ENCODE peak calls at places on chromosomes 2 and 18, in nine cellular contexts. L is HCT116, W is tibial nerve, R is stomach, E is uterus, J is heart left ventricle, T is A549, G is K562, U is body of pancreas. Z is an unnamed sample. For H3K4me1, the result is how much of the 10 kb centered on the place peaks cover.

GRCh38 chr2:25197336-25198208 is 29.2 kb upstream of the POMC start:
- DNase-seq in J (no peak), W (no peak), G (no peak), E (no peak), T (no peak), R (no peak), L (no peak), U (no peak), Z (no peak)

GRCh38 chr2:226721541-226721940 is 78.1 kb downstream of the IRS1 start:
- DNase-seq in G (no peak), R (no peak), J (peak), L (no peak), U (no peak), W (peak), E (peak), T (no peak), Z (no peak)

GRCh38 chr2:241812730-241813079 is 3.7 kb downstream of the NEU4 start:
- DNase-seq in T (no peak), R (no peak), U (no peak), W (peak), J (no peak), E (no peak), G (no peak), L (no peak), Z (no peak)

GRCh38 chr2:219684721-219685689 is 57.6 kb downstream of the SLC4A3 start:
- DNase-seq in J (peak), W (peak), L (peak), T (no peak), R (peak), G (peak), U (peak), E (peak), Z (peak)

GRCh38 chr2:55048925-55049793 is 1.1 kb downstream of the RTN4 start:
- DNase-seq in R (peak), L (peak), J (peak), W (peak), E (peak), T (peak), G (peak), U (peak), Z (peak)

GRCh38 chr2:1498176-1498575 is 84.9 kb downstream of the TPO start:
- DNase-seq in E (no peak), R (no peak), W (no peak), J (no peak), U (no peak), T (no peak), G (no peak), L (no peak), Z (no peak)

GRCh38 chr2:104733544-104733943 is 120.4 kb upstream of the POU3F3 start:
- DNase-seq in E (no peak), G (peak), R (no peak), W (no peak), L (peak), U (peak), J (no peak), T (peak), Z (no peak)

GRCh38 chr2:239275037-239275685 is 125.7 kb downstream of the HDAC4 start:
- DNase-seq in R (peak), J (peak), U (peak), L (peak), W (peak), T (peak), E (peak), G (peak), Z (peak)

GRCh38 chr2:219284501-219285347 is 5.6 kb downstream of the DNAJB2 start:
- DNase-seq in T (no peak), E (no peak), U (no peak), R (no peak), J (no peak), G (no peak), L (no peak), W (no peak), Z (no peak)

GRCh38 chr2:206562375-206562774 is 79.9 kb upstream of the FAM237A start:
- DNase-seq in U (no peak), L (no peak), R (no peak), J (no peak), G (no peak), E (no peak), T (peak), W (no peak), Z (no peak)

GRCh38 chr2:30321466-30321865 is 90.1 kb downstream of the LBH start:
- DNase-seq in J (no peak), W (no peak), L (no peak), U (no peak), R (no peak), G (no peak), E (no peak), T (no peak), Z (no peak)

GRCh38 chr2:222000326-222000725 is 298.5 kb downstream of the PAX3 start:
- DNase-seq in T (no peak), W (no peak), U (no peak), G (no peak), J (no peak), R (no peak), E (no peak), L (peak), Z (no peak)

GRCh38 chr2:85756822-85757435 is 3.1 kb downstream of the ATOH8 start:
- DNase-seq in T (no peak), W (no peak), L (no peak), U (peak), G (no peak), J (no peak), R (peak), E (no peak), Z (no peak)

GRCh38 chr2:179263015-179263414 is 1.6 kb downstream of the SESTD1 start:
- DNase-seq in E (no peak), L (no peak), W (no peak), T (peak), J (no peak), G (no peak), U (no peak), R (no peak), Z (no peak)

GRCh38 chr18:57276720-57277284 is 75.6 kb upstream of the ST8SIA3 start:
- DNase-seq in T (no peak), U (no peak), W (no peak), J (no peak), G (no peak), R (no peak), L (no peak), E (no peak), Z (no peak)

GRCh38 chr2:218229851-218230250 is 12.9 kb downstream of the ARPC2 start:
- DNase-seq in U (no peak), G (no peak), T (no peak), J (no peak), W (no peak), L (no peak), E (no peak), R (no peak), Z (no peak)

GRCh38 chr2:213152065-213152794 is 818 bp upstream of the IKZF2 start:
- DNase-seq in U (peak), R (peak), W (peak), T (peak), L (peak), G (peak), E (peak), J (peak), Z (peak)

GRCh38 chr2:210086292-210086691 is 83.9 kb downstream of the RPE start:
- DNase-seq in W (no peak), U (no peak), E (no peak), L (no peak), T (no peak), R (no peak), G (no peak), J (no peak), Z (no peak)

GRCh38 chr2:157325786-157326185 is at the start of gene ERMN:
- DNase-seq in R (no peak), L (no peak), E (no peak), W (no peak), U (no peak), J (no peak), T (no peak), G (no peak), Z (no peak)

GRCh38 chr2:113324684-113325160 is 46.0 kb upstream of the PAX8 start:
- DNase-seq in J (peak), G (peak), W (no peak), E (peak), U (peak), R (peak), T (peak), L (peak), Z (peak)

GRCh38 chr18:67417864-67418523 is 98.5 kb downstream of the DSEL start:
- DNase-seq in J (no peak), W (no peak), T (peak), U (no peak), G (no peak), L (no peak), E (no peak), R (no peak), Z (no peak)

GRCh38 chr2:133293544-133294270 is 274.6 kb downstream of the NCKAP5 start:
- DNase-seq in L (no peak), W (no peak), T (no peak), J (no peak), U (no peak), R (no peak), E (no peak), G (no peak), Z (no peak)

GRCh38 chr18:31512203-31512764 is 14.3 kb downstream of the DSG2 start:
- DNase-seq in L (no peak), W (no peak), J (no peak), R (peak), G (no peak), U (peak), T (peak), E (no peak), Z (no peak)

GRCh38 chr2:88099798-88100488 is 27.9 kb downstream of the FABP1 start:
- DNase-seq in T (peak), U (no peak), W (no peak), E (no peak), J (no peak), L (peak), R (no peak), G (peak), Z (no peak)

GRCh38 chr2:61396005-61396404 is 74.9 kb downstream of the USP34 start:
- DNase-seq in L (no peak), J (no peak), W (no peak), T (no peak), G (no peak), E (no peak), R (no peak), U (no peak), Z (no peak)

GRCh38 chr2:96907405-96908041 is 37.6 kb upstream of the SEMA4C start:
- DNase-seq in W (peak), L (no peak), T (no peak), J (peak), E (peak), G (no peak), U (peak), R (peak), Z (peak)

GRCh38 chr2:16272038-16272788 is 331.9 kb downstream of the MYCN start:
- DNase-seq in T (no peak), W (no peak), L (no peak), U (no peak), R (no peak), G (no peak), E (no peak), J (no peak), Z (no peak)
- TF ChIP-seq POLR2A in T (no peak), W (no peak), L (no peak), U (no peak), R (no peak), G (no peak), E (no peak), J (no peak), Z (no peak)

GRCh38 chr2:198173242-198173641 is 368.8 kb downstream of the PLCL1 start:
- DNase-seq in T (no peak), R (no peak), U (no peak), G (no peak), W (no peak), J (no peak), E (peak), L (no peak), Z (no peak)
- TF ChIP-seq CTCF in T (no peak), R (no peak), U (no peak), G (no peak), W (no peak), J (no peak), E (no peak), L (no peak), Z (no peak)

DNA sequence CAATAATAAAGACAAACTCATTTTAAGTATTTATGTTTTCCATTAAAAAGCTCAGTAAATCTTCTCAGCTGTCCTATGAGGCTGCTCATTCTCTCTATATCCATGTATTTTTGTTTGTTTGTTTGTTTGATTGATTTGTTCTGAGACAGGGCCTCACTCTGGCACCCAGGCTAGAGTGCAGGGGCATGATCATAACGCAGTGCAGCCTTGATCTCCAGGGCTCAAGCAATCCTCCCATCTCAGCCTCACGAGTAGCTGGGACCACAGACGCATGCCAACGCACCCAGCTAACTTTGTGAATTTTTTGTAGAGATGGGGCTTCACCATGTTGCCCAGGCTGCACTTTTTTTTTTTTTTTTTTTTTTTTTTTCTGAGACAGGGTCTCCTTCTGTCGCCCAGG is 5.6 kb downstream of the STRN start:
- DNase-seq in W (no peak), R (no peak), U (no peak), L (no peak), J (no peak), G (no peak), T (no peak), E (no peak), Z (no peak)
- H3K4me1 ChIP-seq in W (under half), R (under half), U (under half), L (under half), J (half or more), G (under half), T (under half), E (under half), Z (under half)

DNA sequence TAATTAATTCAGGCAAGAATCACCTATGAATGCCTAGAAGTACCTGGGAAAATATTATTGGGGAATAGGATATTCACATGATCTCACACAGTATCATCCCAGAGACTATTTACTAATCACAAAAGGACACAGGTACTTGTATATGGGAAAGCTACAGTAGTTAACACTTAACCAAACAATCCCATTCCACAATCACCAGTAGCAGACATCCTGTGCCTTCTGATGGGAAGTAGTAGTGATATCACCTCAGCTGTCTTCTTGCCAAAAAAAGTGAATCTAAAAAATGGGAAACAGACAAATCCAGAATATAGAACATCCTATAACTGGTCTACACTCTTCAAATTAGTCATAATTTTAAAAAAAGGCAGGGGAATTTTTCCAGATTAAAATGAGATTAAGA is 75.6 kb upstream of the CCDC150 start:
- DNase-seq in R (no peak), T (no peak), L (no peak), U (no peak), E (no peak), G (no peak), J (no peak), W (no peak), Z (no peak)
- TF ChIP-seq POLR2A in R (no peak), T (no peak), L (no peak), U (no peak), E (no peak), G (no peak), J (no peak), W (no peak), Z (no peak)

DNA sequence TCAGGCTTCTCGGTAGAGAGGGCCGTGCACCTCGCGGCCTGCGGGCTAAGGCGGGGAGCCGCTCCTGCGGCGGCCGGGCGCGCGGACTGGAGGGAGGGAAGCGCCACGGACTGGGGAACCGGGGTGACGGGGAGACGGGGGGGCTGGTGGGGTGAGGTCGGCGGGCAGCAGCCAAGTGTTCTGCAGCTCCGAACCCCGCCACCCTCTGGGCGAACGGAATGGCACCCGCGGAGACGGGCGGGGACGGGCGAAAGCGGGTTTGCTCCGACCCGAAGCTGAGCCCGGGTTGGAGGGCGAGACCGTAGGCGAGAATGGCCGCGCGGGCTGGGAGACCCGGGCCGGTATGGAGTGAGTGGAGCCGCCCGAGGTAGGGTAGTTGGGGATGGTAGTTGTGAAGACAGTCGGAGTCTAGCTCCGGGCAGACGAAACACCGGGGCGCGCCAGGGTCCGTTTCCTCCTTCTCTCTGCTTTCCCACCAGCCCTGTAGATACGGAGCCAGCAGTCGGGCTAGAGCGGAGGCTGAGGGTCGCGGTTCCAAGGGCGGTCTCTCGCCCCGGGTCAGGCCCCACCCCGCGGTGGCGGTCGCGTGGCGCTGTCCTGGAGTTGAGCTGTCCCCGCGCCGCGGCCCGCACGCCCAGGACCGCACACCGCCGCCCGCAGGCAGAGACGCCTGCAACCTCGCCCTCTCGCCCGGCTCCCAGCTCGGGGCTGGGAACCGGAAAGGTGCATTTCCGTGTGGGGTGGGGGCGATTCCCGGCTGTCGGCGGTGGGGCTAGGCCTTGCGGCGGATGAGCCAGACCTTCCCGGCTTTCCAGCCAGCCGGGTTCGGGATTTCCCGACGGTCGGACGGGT is 160.3 kb upstream of the SIX2 start:
- DNase-seq in E (no peak), W (no peak), U (peak), G (no peak), T (peak), J (no peak), R (no peak), L (no peak), Z (no peak)
- TF ChIP-seq CTCF in E (no peak), W (no peak), U (no peak), G (no peak), T (peak), J (no peak), R (no peak), L (no peak), Z (no peak)